ENCODE peak calls at places on chromosome 12, in nine cellular contexts. E is prostate gland, U is breast epithelium, T is transverse colon, H is HCT116, V is suprapubic skin, P is endothelial cell of umbilical vein, G is right lobe of liver, J is H1. W is an unnamed sample. For H3K36me3 and H3K4me1, the result is how much of the 10 kb centered on the place peaks cover.

GRCh38 chr12:3269594-3269993 is 192.4 kb downstream of the TSPAN9 start:
- DNase-seq in G (no peak), V (no peak), E (no peak), P (no peak), H (no peak), J (no peak), U (no peak), T (no peak), W (no peak)

GRCh38 chr12:71567562-71567961 is 96.1 kb downstream of the ZFC3H1 start:
- DNase-seq in U (no peak), T (no peak), V (no peak), G (no peak), P (no peak), J (no peak), H (no peak), E (no peak), W (peak)

GRCh38 chr12:10562306-10562933 is 51.0 kb downstream of the MAGOHB start:
- DNase-seq in E (peak), H (peak), G (no peak), J (no peak), P (peak), V (no peak), U (no peak), T (no peak), W (no peak)

GRCh38 chr12:6323340-6323994 is 13.0 kb downstream of the PLEKHG6 start:
- DNase-seq in T (no peak), G (no peak), J (peak), V (no peak), U (no peak), E (no peak), P (peak), H (peak), W (peak)

GRCh38 chr12:118164798-118165486 is 29.0 kb downstream of the PEBP1 start:
- DNase-seq in U (no peak), V (no peak), J (no peak), T (no peak), E (no peak), H (peak), G (no peak), P (peak), W (no peak)

GRCh38 chr12:68042212-68042699 is 53.0 kb downstream of the IFNG-AS1 start:
- DNase-seq in J (no peak), V (no peak), G (no peak), P (no peak), H (no peak), U (peak), T (no peak), E (no peak), W (no peak)

GRCh38 chr12:53049582-53050318 is at the start of gene TNS2:
- DNase-seq in P (peak), G (peak), J (no peak), T (peak), E (no peak), V (peak), H (no peak), U (peak), W (peak)

GRCh38 chr12:55814257-55814656 is 3.3 kb downstream of the SARNP start:
- DNase-seq in V (no peak), H (no peak), U (no peak), G (no peak), J (no peak), P (no peak), T (no peak), E (no peak), W (no peak)

GRCh38 chr12:52698634-52699340 is 4.5 kb downstream of the KRT77 start:
- DNase-seq in J (no peak), V (no peak), U (no peak), E (no peak), G (no peak), P (no peak), T (no peak), H (no peak), W (no peak)

GRCh38 chr12:56315256-56315625 is 547 bp downstream of the CNPY2 start:
- DNase-seq in G (no peak), J (no peak), U (no peak), T (peak), H (no peak), P (no peak), E (no peak), V (peak), W (peak)

GRCh38 chr12:76962099-76962498 is 83.3 kb upstream of the CSRP2 start:
- DNase-seq in E (no peak), P (no peak), G (no peak), T (no peak), H (no peak), V (no peak), U (no peak), J (no peak), W (no peak)

GRCh38 chr12:54039417-54040147 is 6.7 kb downstream of the HOXC5 start:
- DNase-seq in H (no peak), P (no peak), U (no peak), V (no peak), G (no peak), T (no peak), J (no peak), E (no peak), W (no peak)

DNA sequence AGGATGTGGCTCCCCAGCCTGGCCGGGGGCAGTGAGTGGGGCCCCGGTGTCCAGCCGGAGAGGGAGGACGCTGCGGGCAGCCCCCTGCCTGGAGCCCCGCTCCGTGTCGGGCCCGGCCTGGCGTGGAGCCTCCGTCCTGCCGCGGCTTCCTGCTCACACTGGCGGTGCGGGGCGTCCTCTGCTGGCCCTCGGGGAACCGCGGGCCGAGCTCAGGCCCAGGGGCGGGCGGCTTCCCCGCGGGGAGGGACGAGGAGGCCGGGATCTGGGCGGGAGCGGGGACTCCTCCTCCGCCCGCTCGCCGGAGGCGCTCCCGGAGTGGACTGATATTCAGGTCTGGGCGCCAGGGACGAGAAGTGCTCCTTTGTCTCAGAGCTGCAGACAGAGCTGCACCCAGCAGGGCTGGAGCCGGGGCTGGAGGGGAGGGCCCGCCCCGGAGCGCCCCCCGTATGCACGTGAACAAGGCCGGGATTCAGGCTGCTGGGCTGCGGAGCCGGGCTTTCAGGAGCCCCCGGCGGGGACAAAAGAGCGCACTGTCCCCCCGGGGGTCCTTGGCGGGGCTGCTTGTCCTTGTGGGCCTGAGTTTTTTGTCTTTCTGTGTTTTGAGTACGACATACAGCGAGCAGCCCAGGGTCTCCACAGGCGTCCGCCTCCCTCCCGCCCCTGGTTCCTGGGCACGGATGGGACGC is 2.3 kb downstream of the MMP17 start:
- DNase-seq in H (peak), G (peak), J (no peak), U (peak), P (peak), T (peak), V (peak), E (peak), W (peak)
- TF ChIP-seq POLR2A in H (no peak), G (peak), J (peak), U (no peak), P (no peak), T (peak), V (no peak), E (no peak), W (no peak)

GRCh38 chr12:105225505-105225904 is 10.5 kb downstream of the APPL2 start:
- DNase-seq in G (no peak), U (no peak), P (no peak), J (no peak), E (no peak), V (no peak), H (no peak), T (no peak), W (no peak)
- H3K36me3 ChIP-seq in G (under half), U (under half), P (under half), J (under half), E (under half), V (half or more), H (under half), T (under half), W (under half)

GRCh38 chr12:19941096-19941495 is 427.2 kb upstream of the PDE3A start:
- DNase-seq in G (no peak), H (no peak), U (no peak), E (no peak), V (peak), P (no peak), J (no peak), T (no peak), W (no peak)

GRCh38 chr12:19937161-19937560 is 431.2 kb upstream of the PDE3A start:
- DNase-seq in U (no peak), E (no peak), P (no peak), G (no peak), J (no peak), T (no peak), H (no peak), V (no peak), W (no peak)

GRCh38 chr12:19933924-19934323 is 434.4 kb upstream of the PDE3A start:
- DNase-seq in V (no peak), T (no peak), H (no peak), G (no peak), P (no peak), E (no peak), U (no peak), J (no peak), W (no peak)

GRCh38 chr12:19938031-19938430 is 430.3 kb upstream of the PDE3A start:
- DNase-seq in E (no peak), H (no peak), V (no peak), T (no peak), U (no peak), J (no peak), G (no peak), P (peak), W (no peak)
- H3K4me1 ChIP-seq in E (under half), H (under half), V (under half), T (under half), U (under half), J (under half), G (under half), P (under half), W (under half)

GRCh38 chr12:12716151-12716844 is 870 bp upstream of the CDKN1B start:
- DNase-seq in T (no peak), E (peak), H (no peak), V (no peak), G (no peak), P (peak), U (no peak), J (no peak), W (no peak)

GRCh38 chr12:12715128-12715458 is 2.1 kb upstream of the CDKN1B start:
- DNase-seq in V (no peak), G (no peak), U (no peak), J (no peak), H (no peak), T (no peak), P (no peak), E (no peak), W (no peak)

GRCh38 chr12:12716845-12717585 is at the start of gene CDKN1B:
- DNase-seq in H (peak), E (peak), V (peak), G (peak), U (peak), P (peak), J (no peak), T (peak), W (peak)

GRCh38 chr12:12714276-12715001 is 2.7 kb upstream of the CDKN1B start:
- DNase-seq in E (peak), T (peak), U (no peak), G (peak), J (no peak), H (no peak), P (peak), V (no peak), W (no peak)

DNA sequence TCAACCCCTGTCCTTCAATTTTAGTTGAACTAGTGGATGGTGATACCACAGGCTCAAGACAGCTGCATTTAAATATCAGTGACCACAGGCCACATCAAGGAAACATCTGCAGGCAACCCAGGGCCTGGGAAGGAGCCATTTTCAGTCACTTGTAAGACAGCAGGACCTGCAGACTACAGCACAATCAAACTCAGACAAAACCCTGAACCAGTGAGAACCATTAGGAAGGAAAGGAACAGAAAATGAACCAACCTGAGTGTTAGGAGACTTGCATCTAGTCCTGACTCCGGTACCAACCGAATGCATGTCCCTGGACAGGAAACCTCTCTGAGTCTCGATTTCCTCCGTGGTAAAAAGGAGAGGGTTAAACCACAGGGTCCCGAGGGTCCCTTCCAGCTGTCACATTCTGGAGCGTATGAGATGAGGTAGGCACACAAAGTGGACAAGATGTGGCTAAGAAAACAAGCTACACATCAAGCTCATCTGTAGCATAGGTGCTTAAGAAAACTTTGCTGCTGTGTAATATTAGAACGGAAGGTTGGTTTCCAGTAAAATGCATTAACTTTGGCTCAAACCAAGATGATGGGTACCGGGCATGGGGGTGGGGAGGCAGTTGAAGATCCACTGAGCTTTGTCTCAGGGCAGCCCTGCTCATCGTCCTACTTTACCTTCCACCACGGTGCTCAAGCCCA is 1.6 kb upstream of the CDKN1B start:
- DNase-seq in H (no peak), U (no peak), J (no peak), E (no peak), T (peak), G (no peak), P (peak), V (no peak), W (no peak)
- TF ChIP-seq POLR2A in H (no peak), U (no peak), J (no peak), E (no peak), T (peak), G (no peak), P (peak), V (no peak), W (no peak)

DNA sequence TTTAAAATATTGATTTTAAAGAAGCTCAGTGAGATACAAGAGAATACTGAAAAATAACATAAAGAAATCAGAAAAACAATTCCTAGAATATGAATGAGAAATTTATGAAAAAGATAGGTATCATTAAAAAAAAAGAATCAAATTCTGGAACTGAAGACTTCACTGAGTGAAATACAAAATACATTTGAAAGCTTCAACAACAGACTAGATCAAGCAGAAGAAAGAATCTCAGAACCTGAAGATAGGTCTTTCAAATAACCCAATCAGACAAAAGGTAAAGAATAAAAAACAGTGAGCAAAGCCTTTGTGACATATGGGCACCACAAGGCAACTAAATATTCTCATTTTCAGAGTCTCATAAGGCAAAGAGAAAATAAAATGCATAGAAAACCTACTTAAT is 29.4 kb downstream of the CEP83 start:
- DNase-seq in T (no peak), H (no peak), G (no peak), U (no peak), V (no peak), E (no peak), P (no peak), J (no peak), W (no peak)
- H3K36me3 ChIP-seq in T (under half), H (under half), G (under half), U (under half), V (under half), E (under half), P (under half), J (under half), W (under half)

GRCh38 chr12:110657747-110658146 is 31.2 kb downstream of the HVCN1 start:
- DNase-seq in H (no peak), T (no peak), U (no peak), V (no peak), P (no peak), E (no peak), J (no peak), G (no peak), W (no peak)

GRCh38 chr12:110658882-110659281 is 30.0 kb downstream of the HVCN1 start:
- DNase-seq in U (no peak), P (peak), T (no peak), V (no peak), G (no peak), J (no peak), H (no peak), E (no peak), W (no peak)

GRCh38 chr12:110661337-110661972 is 27.5 kb downstream of the HVCN1 start:
- DNase-seq in G (peak), E (no peak), H (no peak), P (no peak), J (no peak), V (no peak), T (peak), U (peak), W (peak)

GRCh38 chr12:110658242-110658641 is 30.7 kb downstream of the HVCN1 start:
- DNase-seq in U (no peak), V (no peak), H (no peak), G (no peak), E (no peak), P (no peak), T (no peak), J (no peak), W (no peak)

DNA sequence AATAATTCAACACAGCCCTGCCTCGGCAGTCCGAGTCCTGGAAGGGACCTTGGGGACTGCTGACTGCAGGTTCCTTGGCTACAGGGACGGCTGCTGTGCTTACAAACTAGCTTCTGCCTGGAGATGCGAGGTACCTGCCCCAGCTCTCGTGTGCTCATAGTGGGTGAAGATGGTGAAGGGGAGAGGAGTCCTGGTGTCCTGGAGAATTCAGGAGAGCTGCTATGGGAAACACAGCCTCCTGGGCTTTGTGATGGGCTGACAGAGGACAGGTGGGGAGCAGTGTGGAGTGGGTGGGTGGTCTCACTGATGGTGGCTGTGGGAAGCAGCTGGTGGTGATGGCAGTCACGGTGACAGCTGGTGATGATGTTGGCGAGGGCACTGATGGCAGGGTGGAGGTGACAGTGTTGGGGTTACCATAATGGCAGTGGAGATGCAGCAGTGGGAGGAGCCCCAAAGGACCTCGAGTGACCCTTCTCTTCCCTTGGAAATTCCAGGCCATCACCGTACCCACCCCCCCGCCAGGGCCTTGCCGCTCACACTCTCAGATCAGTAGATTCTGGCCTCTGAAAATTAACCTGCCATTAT is 32.8 kb downstream of the HVCN1 start:
- DNase-seq in J (no peak), T (no peak), E (no peak), U (no peak), H (no peak), V (no peak), P (no peak), G (no peak), W (no peak)
- H3K4me1 ChIP-seq in J (under half), T (under half), E (under half), U (under half), H (under half), V (under half), P (under half), G (under half), W (under half)

GRCh38 chr12:46370380-46370734 is 2.2 kb downstream of the SLC38A2 start:
- DNase-seq in H (no peak), G (no peak), U (no peak), J (no peak), P (no peak), T (no peak), E (no peak), V (no peak), W (no peak)

GRCh38 chr12:46370792-46371717 is 1.5 kb downstream of the SLC38A2 start:
- DNase-seq in E (peak), U (peak), G (peak), H (no peak), T (peak), V (peak), P (peak), J (no peak), W (peak)

GRCh38 chr12:46369095-46369473 is 3.5 kb downstream of the SLC38A2 start:
- DNase-seq in E (no peak), U (no peak), V (no peak), P (no peak), J (no peak), H (no peak), T (no peak), G (no peak), W (no peak)

GRCh38 chr12:46368684-46369083 is 3.9 kb downstream of the SLC38A2 start:
- DNase-seq in H (no peak), G (no peak), E (no peak), J (no peak), P (no peak), U (no peak), V (no peak), T (no peak), W (no peak)

GRCh38 chr12:46369474-46370379 is 2.8 kb downstream of the SLC38A2 start:
- DNase-seq in U (no peak), H (no peak), J (no peak), E (no peak), T (no peak), V (no peak), G (no peak), P (no peak), W (no peak)
- TF ChIP-seq POLR2A in U (no peak), H (no peak), J (peak), E (no peak), T (no peak), V (no peak), G (no peak), P (peak), W (no peak)

DNA sequence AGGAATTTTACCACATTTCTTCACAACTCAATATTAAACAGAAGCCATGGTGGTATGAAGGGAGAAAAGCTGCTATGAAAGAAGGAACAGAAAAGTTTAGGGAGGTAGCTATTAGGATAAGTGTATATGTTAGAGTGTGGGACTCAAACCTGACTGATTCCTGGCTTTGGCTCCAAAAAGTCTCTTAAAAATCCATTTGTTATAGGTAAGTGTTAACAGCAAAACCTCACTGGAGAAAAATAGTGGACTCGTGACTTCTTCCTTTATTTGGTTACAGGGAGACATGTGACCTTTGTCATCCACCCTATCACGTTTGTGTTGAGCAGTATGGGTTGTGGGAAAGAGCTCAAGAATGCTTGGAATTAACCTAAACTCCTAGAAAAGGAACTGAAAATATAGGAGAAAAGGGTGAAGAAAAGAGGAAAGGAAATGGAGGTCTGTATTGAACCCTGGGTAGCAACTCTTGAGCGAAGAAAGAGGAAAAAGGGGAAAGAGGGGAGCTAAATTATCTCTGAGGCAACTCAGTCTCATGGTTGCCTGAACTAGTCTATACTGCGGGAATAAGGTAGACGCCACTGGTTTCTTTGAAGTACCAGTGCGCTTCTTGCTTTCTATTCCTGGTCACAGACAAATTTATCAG is 3.6 kb upstream of the EID3 start:
- DNase-seq in U (no peak), G (no peak), E (no peak), H (no peak), T (no peak), P (no peak), V (no peak), J (no peak), W (no peak)
- H3K36me3 ChIP-seq in U (under half), G (under half), E (under half), H (under half), T (under half), P (under half), V (under half), J (under half), W (under half)

GRCh38 chr12:12909995-12910391 is 18.6 kb downstream of the GPRC5A start:
- DNase-seq in J (no peak), T (no peak), E (no peak), P (no peak), U (no peak), G (no peak), H (no peak), V (no peak), W (peak)
- H3K4me1 ChIP-seq in J (under half), T (under half), E (under half), P (under half), U (under half), G (under half), H (under half), V (under half), W (under half)

GRCh38 chr12:111991535-111991934 is 21.4 kb downstream of the TMEM116 start:
- DNase-seq in J (no peak), G (no peak), H (no peak), P (no peak), V (no peak), T (no peak), U (no peak), E (no peak), W (no peak)
- TF ChIP-seq POLR2A in J (no peak), G (no peak), H (no peak), P (no peak), V (no peak), T (no peak), U (no peak), E (no peak), W (no peak)